ENCODE peak calls at places on chromosome 9, in four cellular contexts. One of them, this sample, is unnamed. For H3K4me1, the result is how much of the 10 kb centered on the place peaks cover.

GRCh38 chr9:114538241-114538640 is 33.0 kb upstream of the WHRN start:
- DNase-seq in PC-9: peak
- DNase-seq in vagina: no peak
- DNase-seq in tibial nerve: no peak
- DNase-seq in this sample: no peak

GRCh38 chr9:137240321-137240840 is 706 bp upstream of the TUBB4B start:
- DNase-seq in PC-9: no peak
- DNase-seq in vagina: no peak
- DNase-seq in tibial nerve: peak
- DNase-seq in this sample: peak

GRCh38 chr9:95463145-95464060 is 53.4 kb downstream of the PTCH1 start:
- DNase-seq in PC-9: no peak
- DNase-seq in vagina: no peak
- DNase-seq in tibial nerve: no peak
- DNase-seq in this sample: no peak

GRCh38 chr9:96141666-96142065 is 160.3 kb downstream of the HSD17B3 start:
- DNase-seq in PC-9: no peak
- DNase-seq in vagina: no peak
- DNase-seq in tibial nerve: no peak
- DNase-seq in this sample: no peak

GRCh38 chr9:131395027-131395744 is 1.3 kb downstream of the PRRC2B start:
- DNase-seq in PC-9: peak
- DNase-seq in vagina: no peak
- DNase-seq in tibial nerve: no peak
- DNase-seq in this sample: no peak

GRCh38 chr9:114309096-114309495 is 13.8 kb upstream of the ORM1 start:
- DNase-seq in PC-9: no peak
- DNase-seq in vagina: peak
- DNase-seq in tibial nerve: no peak
- DNase-seq in this sample: no peak

GRCh38 chr9:88198346-88198807 is 60.1 kb upstream of the SPATA31C2 start:
- DNase-seq in PC-9: peak
- DNase-seq in vagina: no peak
- DNase-seq in tibial nerve: no peak
- DNase-seq in this sample: no peak

GRCh38 chr9:122097679-122098315 is 4.7 kb upstream of the TTLL11 start:
- DNase-seq in PC-9: no peak
- DNase-seq in vagina: no peak
- DNase-seq in tibial nerve: no peak
- DNase-seq in this sample: no peak

GRCh38 chr9:26112724-26113123 is 434.5 kb upstream of the TUSC1 start:
- DNase-seq in PC-9: no peak
- DNase-seq in vagina: no peak
- DNase-seq in tibial nerve: no peak
- DNase-seq in this sample: no peak

GRCh38 chr9:98850851-98851729 is 43.6 kb downstream of the GALNT12 start:
- DNase-seq in PC-9: no peak
- DNase-seq in vagina: no peak
- DNase-seq in tibial nerve: no peak
- DNase-seq in this sample: no peak

GRCh38 chr9:13688990-13689600 is 409.6 kb upstream of the MPDZ start:
- DNase-seq in PC-9: no peak
- DNase-seq in vagina: no peak
- DNase-seq in tibial nerve: no peak
- DNase-seq in this sample: peak

GRCh38 chr9:70258692-70259511 is at the start of gene SMC5:
- DNase-seq in PC-9: peak
- DNase-seq in vagina: no peak
- DNase-seq in tibial nerve: peak
- DNase-seq in this sample: peak

GRCh38 chr9:134502261-134503211 is 139.1 kb upstream of the COL5A1 start:
- DNase-seq in PC-9: peak
- DNase-seq in vagina: no peak
- DNase-seq in tibial nerve: no peak
- DNase-seq in this sample: peak

GRCh38 chr9:75186767-75187380 is 98.6 kb downstream of the OSTF1 start:
- DNase-seq in PC-9: no peak
- DNase-seq in vagina: no peak
- DNase-seq in tibial nerve: no peak
- DNase-seq in this sample: no peak

GRCh38 chr9:14272924-14273528 is 40.9 kb downstream of the NFIB start:
- DNase-seq in PC-9: no peak
- DNase-seq in vagina: no peak
- DNase-seq in tibial nerve: no peak
- DNase-seq in this sample: no peak

GRCh38 chr9:32706004-32706749 is 70.7 kb upstream of the TAF1L start:
- DNase-seq in PC-9: no peak
- DNase-seq in vagina: no peak
- DNase-seq in tibial nerve: no peak
- DNase-seq in this sample: no peak

GRCh38 chr9:112570731-112571167 is 84.1 kb downstream of the KIAA1958 start:
- DNase-seq in PC-9: no peak
- DNase-seq in vagina: no peak
- DNase-seq in tibial nerve: no peak
- DNase-seq in this sample: no peak

GRCh38 chr9:116382053-116382452 is 228.5 kb downstream of the PAPPA start:
- DNase-seq in PC-9: no peak
- DNase-seq in vagina: no peak
- DNase-seq in tibial nerve: no peak
- DNase-seq in this sample: no peak

GRCh38 chr9:135602789-135603481 is 36.4 kb downstream of the GLT6D1 start:
- DNase-seq in PC-9: no peak
- DNase-seq in vagina: no peak
- DNase-seq in tibial nerve: no peak
- DNase-seq in this sample: peak

GRCh38 chr9:134028076-134028475 is 2.8 kb downstream of the BRD3OS start:
- DNase-seq in PC-9: no peak
- DNase-seq in vagina: no peak
- DNase-seq in tibial nerve: no peak
- DNase-seq in this sample: no peak

GRCh38 chr9:89961616-89962341 is 357.0 kb downstream of the GADD45G start:
- DNase-seq in PC-9: no peak
- DNase-seq in vagina: no peak
- DNase-seq in tibial nerve: no peak
- DNase-seq in this sample: no peak

GRCh38 chr9:119961774-119962408 is 592.7 kb upstream of the BRINP1 start:
- DNase-seq in PC-9: no peak
- DNase-seq in vagina: no peak
- DNase-seq in tibial nerve: no peak
- DNase-seq in this sample: peak
- TF ChIP-seq CTCF in PC-9: peak
- TF ChIP-seq CTCF in vagina: no peak
- TF ChIP-seq CTCF in tibial nerve: peak
- TF ChIP-seq CTCF in this sample: peak

GRCh38 chr9:6777218-6777902 is 19.6 kb downstream of the KDM4C start:
- DNase-seq in PC-9: no peak
- DNase-seq in vagina: no peak
- DNase-seq in tibial nerve: no peak
- DNase-seq in this sample: no peak

GRCh38 chr9:6766606-6767005 is 8.8 kb downstream of the KDM4C start:
- DNase-seq in PC-9: no peak
- DNase-seq in vagina: no peak
- DNase-seq in tibial nerve: no peak
- DNase-seq in this sample: no peak

GRCh38 chr9:6771722-6772121 is 13.9 kb downstream of the KDM4C start:
- DNase-seq in PC-9: no peak
- DNase-seq in vagina: no peak
- DNase-seq in tibial nerve: no peak
- DNase-seq in this sample: no peak
- H3K4me3 ChIP-seq in PC-9: no peak
- H3K4me3 ChIP-seq in vagina: no peak
- H3K4me3 ChIP-seq in tibial nerve: no peak
- H3K4me3 ChIP-seq in this sample: no peak

DNA sequence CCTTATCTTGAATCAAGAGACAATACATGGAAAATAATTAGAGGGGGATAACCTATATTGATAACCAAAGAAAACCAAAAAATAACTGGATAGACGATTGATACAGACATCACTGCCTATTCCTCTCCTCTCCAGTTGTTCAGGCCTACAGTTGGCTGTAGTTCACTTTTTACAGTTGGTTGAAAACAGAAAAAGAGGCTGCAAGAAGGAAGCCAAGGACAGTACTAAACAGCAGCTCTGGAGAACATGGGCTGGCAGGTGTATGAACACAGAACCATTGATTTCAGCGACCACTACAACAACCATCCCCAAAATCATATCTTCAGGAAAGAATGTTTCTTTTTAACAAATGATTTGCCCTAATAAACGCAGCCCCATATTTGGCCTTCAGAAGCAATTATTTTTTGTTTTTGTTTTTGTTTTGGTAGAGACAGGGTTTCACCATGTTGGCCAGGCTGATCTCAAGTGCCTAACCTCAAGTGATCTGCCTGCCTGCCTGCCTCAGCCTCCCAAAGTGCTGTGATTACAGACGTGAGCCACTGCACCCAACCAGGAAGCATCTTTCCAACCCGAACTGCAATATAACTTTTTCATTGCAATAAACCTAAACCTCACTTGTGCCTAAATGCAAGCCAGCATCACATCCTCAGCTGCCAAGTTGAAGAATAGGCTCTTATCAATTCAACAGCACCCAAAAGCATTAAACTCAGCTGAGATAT is 64.2 kb downstream of the MLLT3 start:
- DNase-seq in PC-9: no peak
- DNase-seq in vagina: no peak
- DNase-seq in tibial nerve: no peak
- DNase-seq in this sample: no peak
- H3K4me1 ChIP-seq in PC-9: under half
- H3K4me1 ChIP-seq in vagina: under half
- H3K4me1 ChIP-seq in tibial nerve: under half
- H3K4me1 ChIP-seq in this sample: under half

GRCh38 chr9:21904776-21905175 is 89.4 kb downstream of the CDKN2A start:
- DNase-seq in PC-9: no peak
- DNase-seq in vagina: no peak
- DNase-seq in tibial nerve: no peak
- DNase-seq in this sample: no peak
- TF ChIP-seq CTCF in PC-9: no peak
- TF ChIP-seq CTCF in vagina: no peak
- TF ChIP-seq CTCF in tibial nerve: no peak
- TF ChIP-seq CTCF in this sample: no peak

DNA sequence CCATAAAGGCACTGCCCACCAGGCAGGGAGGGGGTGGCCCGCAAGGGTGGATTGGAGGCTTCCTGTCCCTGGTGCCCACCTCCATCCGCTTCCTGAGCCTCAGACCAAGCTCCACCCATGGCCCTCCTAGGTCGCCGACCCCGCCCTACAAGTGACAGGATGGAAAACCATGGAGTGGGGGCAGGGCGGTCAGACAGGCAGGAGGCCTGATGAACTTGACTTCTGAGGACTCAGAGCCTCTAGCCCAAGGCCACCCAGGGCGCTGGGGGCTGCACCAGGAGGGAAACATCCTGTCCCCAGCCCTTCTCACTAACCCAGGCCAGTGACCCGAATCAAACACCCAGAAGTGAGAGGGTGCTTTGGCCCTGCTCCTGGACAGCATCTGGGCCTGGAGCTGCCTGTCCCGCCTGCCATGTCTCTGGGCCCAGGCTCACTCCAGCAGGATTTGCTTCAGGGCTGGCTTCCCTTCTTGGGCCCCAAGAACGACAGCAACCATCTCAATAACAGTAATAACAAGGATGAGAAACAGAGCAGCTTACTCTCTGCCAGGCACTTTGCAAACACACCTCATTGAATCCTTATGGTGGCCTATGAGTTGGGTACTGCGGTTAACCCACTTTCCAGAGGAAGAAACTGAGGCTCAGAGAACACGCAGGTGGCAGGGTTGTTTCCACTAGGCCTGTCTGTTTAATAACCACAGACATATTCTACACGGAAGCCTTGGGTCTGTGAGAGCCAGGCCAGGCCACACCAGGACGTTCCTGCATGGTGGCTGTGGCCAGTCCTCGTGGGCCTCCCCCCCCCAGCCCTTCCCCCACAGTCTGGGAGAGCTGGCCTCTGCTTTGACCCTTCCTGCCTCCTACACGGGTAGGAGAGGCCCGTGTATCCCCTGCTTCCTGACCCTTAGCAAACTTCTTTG is 4.4 kb upstream of the ST6GALNAC6 start:
- DNase-seq in PC-9: no peak
- DNase-seq in vagina: no peak
- DNase-seq in tibial nerve: peak
- DNase-seq in this sample: no peak
- H3K4me3 ChIP-seq in PC-9: no peak
- H3K4me3 ChIP-seq in vagina: no peak
- H3K4me3 ChIP-seq in tibial nerve: no peak
- H3K4me3 ChIP-seq in this sample: no peak

GRCh38 chr9:77953590-77953989 is 78.0 kb downstream of the GNAQ start:
- DNase-seq in PC-9: no peak
- DNase-seq in vagina: no peak
- DNase-seq in tibial nerve: no peak
- DNase-seq in this sample: no peak

GRCh38 chr9:77954619-77955018 is 77.0 kb downstream of the GNAQ start:
- DNase-seq in PC-9: no peak
- DNase-seq in vagina: no peak
- DNase-seq in tibial nerve: no peak
- DNase-seq in this sample: no peak

GRCh38 chr9:77952641-77953341 is 78.8 kb downstream of the GNAQ start:
- DNase-seq in PC-9: peak
- DNase-seq in vagina: no peak
- DNase-seq in tibial nerve: no peak
- DNase-seq in this sample: no peak

GRCh38 chr9:77954018-77954417 is 77.6 kb downstream of the GNAQ start:
- DNase-seq in PC-9: no peak
- DNase-seq in vagina: no peak
- DNase-seq in tibial nerve: no peak
- DNase-seq in this sample: no peak

GRCh38 chr9:77951369-77951768 is 80.2 kb downstream of the GNAQ start:
- DNase-seq in PC-9: peak
- DNase-seq in vagina: no peak
- DNase-seq in tibial nerve: no peak
- DNase-seq in this sample: no peak
- H3K4me1 ChIP-seq in PC-9: under half
- H3K4me1 ChIP-seq in vagina: half or more
- H3K4me1 ChIP-seq in tibial nerve: under half
- H3K4me1 ChIP-seq in this sample: under half

GRCh38 chr9:130284690-130285089 is 19.1 kb downstream of the HMCN2 start:
- DNase-seq in PC-9: no peak
- DNase-seq in vagina: no peak
- DNase-seq in tibial nerve: no peak
- DNase-seq in this sample: no peak
- TF ChIP-seq CTCF in PC-9: no peak
- TF ChIP-seq CTCF in vagina: no peak
- TF ChIP-seq CTCF in tibial nerve: no peak
- TF ChIP-seq CTCF in this sample: no peak

This sample was measured in BE2C.